ENCODE peak calls at places on chromosomes 3 and 15, in seven cellular contexts. U is pancreas, N is transverse colon, S is lower lobe of right lung, K is WERI-Rb-1, L is body of pancreas, M is sigmoid colon. Q is an unnamed sample.

GRCh38 chr15:20644026-20644425 is 102.4 kb upstream of the GOLGA6L6 start:
- DNase-seq in U (peak), N (no peak), S (no peak), K (no peak), L (no peak), M (no peak), Q (no peak)

GRCh38 chr3:120093923-120094775 is at the start of gene GSK3B:
- DNase-seq in U (peak), N (peak), S (peak), K (peak), L (peak), M (peak), Q (no peak)

GRCh38 chr3:185935465-185936263 is 2.1 kb downstream of the TRA2B start:
- DNase-seq in U (no peak), N (no peak), S (no peak), K (no peak), L (no peak), M (no peak), Q (no peak)

GRCh38 chr3:39447637-39448483 is 19.6 kb upstream of the MOBP start:
- DNase-seq in U (no peak), N (peak), S (no peak), K (peak), L (peak), M (peak), Q (peak)

GRCh38 chr3:144259267-144259666 is 287.6 kb downstream of the DIPK2A start:
- DNase-seq in U (no peak), N (no peak), S (no peak), K (no peak), L (no peak), M (no peak), Q (no peak)

GRCh38 chr3:39177708-39178332 is 14.6 kb downstream of the XIRP1 start:
- DNase-seq in U (peak), N (peak), S (peak), K (peak), L (peak), M (peak), Q (peak)

GRCh38 chr3:58531956-58532355 is 5.0 kb downstream of the ACOX2 start:
- DNase-seq in U (no peak), N (no peak), S (no peak), K (no peak), L (no peak), M (no peak), Q (no peak)

GRCh38 chr3:18111702-18112311 is 313.3 kb downstream of the SATB1 start:
- DNase-seq in U (no peak), N (no peak), S (no peak), K (peak), L (no peak), M (no peak), Q (no peak)

GRCh38 chr15:31379042-31379441 is 52.4 kb downstream of the KLF13 start:
- DNase-seq in U (no peak), N (no peak), S (no peak), K (no peak), L (no peak), M (no peak), Q (no peak)

GRCh38 chr3:104628185-104628789 is 738.4 kb upstream of the ALCAM start:
- DNase-seq in U (no peak), N (no peak), S (no peak), K (no peak), L (no peak), M (no peak), Q (peak)

GRCh38 chr15:67024322-67024997 is 40.9 kb upstream of the SMAD3 start:
- DNase-seq in U (no peak), N (peak), S (peak), K (no peak), L (peak), M (peak), Q (no peak)

GRCh38 chr3:132225664-132226063 is 91.5 kb upstream of the ACP3 start:
- DNase-seq in U (no peak), N (no peak), S (no peak), K (no peak), L (no peak), M (no peak), Q (no peak)

GRCh38 chr3:118544458-118544857 is 490.2 kb downstream of the IGSF11 start:
- DNase-seq in U (no peak), N (peak), S (no peak), K (no peak), L (no peak), M (no peak), Q (no peak)

GRCh38 chr3:115146418-115147328 is at the start of gene ZBTB20:
- DNase-seq in U (peak), N (peak), S (peak), K (peak), L (peak), M (peak), Q (no peak)

GRCh38 chr15:93051236-93052089 is 37.5 kb downstream of the RGMA start:
- DNase-seq in U (peak), N (no peak), S (no peak), K (no peak), L (no peak), M (no peak), Q (no peak)

GRCh38 chr3:52028572-52028971 is 27.8 kb downstream of the DUSP7 start:
- DNase-seq in U (no peak), N (no peak), S (no peak), K (no peak), L (peak), M (no peak), Q (no peak)

GRCh38 chr15:92938387-92938786 is 38.3 kb downstream of the CHD2 start:
- DNase-seq in U (no peak), N (no peak), S (no peak), K (no peak), L (no peak), M (no peak), Q (no peak)

GRCh38 chr15:42808921-42809320 is 72.0 kb upstream of the CDAN1 start:
- DNase-seq in U (no peak), N (no peak), S (no peak), K (no peak), L (no peak), M (no peak), Q (no peak)

GRCh38 chr3:79113821-79114220 is 654.0 kb downstream of the ROBO1 start:
- DNase-seq in U (no peak), N (no peak), S (no peak), K (no peak), L (no peak), M (no peak), Q (peak)

GRCh38 chr3:113287818-113288648 is 76.7 kb downstream of the BOC start:
- DNase-seq in U (no peak), N (peak), S (no peak), K (peak), L (peak), M (peak), Q (no peak)

GRCh38 chr15:85380860-85381535 is 595 bp downstream of the AKAP13 start:
- DNase-seq in U (peak), N (peak), S (peak), K (no peak), L (peak), M (peak), Q (no peak)

GRCh38 chr3:118960876-118961275 is 73.8 kb downstream of the IGSF11 start:
- DNase-seq in U (no peak), N (no peak), S (no peak), K (peak), L (no peak), M (no peak), Q (no peak)

GRCh38 chr15:72782993-72783562 is 480 bp downstream of the ADPGK start:
- DNase-seq in U (no peak), N (peak), S (peak), K (no peak), L (peak), M (peak), Q (no peak)

GRCh38 chr3:148992027-148992634 is 791 bp downstream of the GYG1 start:
- DNase-seq in U (peak), N (peak), S (peak), K (peak), L (peak), M (peak), Q (no peak)

GRCh38 chr15:20358781-20359414 is 182.7 kb downstream of the GOLGA6L6 start:
- DNase-seq in U (no peak), N (no peak), S (no peak), K (no peak), L (no peak), M (no peak), Q (no peak)

GRCh38 chr3:125140011-125140813 is 72.3 kb downstream of the SLC12A8 start:
- DNase-seq in U (no peak), N (no peak), S (no peak), K (no peak), L (no peak), M (no peak), Q (peak)

GRCh38 chr15:64503197-64503596 is 42.8 kb downstream of the ZNF609 start:
- DNase-seq in U (no peak), N (no peak), S (no peak), K (peak), L (no peak), M (no peak), Q (no peak)

GRCh38 chr15:29567336-29567735 is 254.9 kb downstream of the TJP1 start:
- DNase-seq in U (no peak), N (no peak), S (no peak), K (no peak), L (no peak), M (no peak), Q (no peak)

GRCh38 chr3:128488995-128489859 is 3.8 kb downstream of the GATA2 start:
- DNase-seq in U (peak), N (no peak), S (no peak), K (no peak), L (peak), M (peak), Q (no peak)

GRCh38 chr3:127791221-127791913 is 30.9 kb downstream of the MGLL start:
- DNase-seq in U (no peak), N (peak), S (no peak), K (peak), L (no peak), M (peak), Q (no peak)

GRCh38 chr3:132253262-132253878 is 63.8 kb upstream of the ACP3 start:
- DNase-seq in U (no peak), N (peak), S (no peak), K (peak), L (peak), M (no peak), Q (no peak)

GRCh38 chr3:119829431-119829830 is 47.5 kb downstream of the NR1I2 start:
- DNase-seq in U (no peak), N (no peak), S (no peak), K (no peak), L (no peak), M (no peak), Q (no peak)

GRCh38 chr15:91338763-91339162 is 238.7 kb downstream of the SV2B start:
- DNase-seq in U (no peak), N (no peak), S (no peak), K (no peak), L (no peak), M (no peak), Q (no peak)

GRCh38 chr3:15903776-15904720 is 106.3 kb upstream of the ANKRD28 start:
- DNase-seq in U (peak), N (no peak), S (no peak), K (no peak), L (peak), M (no peak), Q (no peak)

GRCh38 chr3:58117561-58118305 is 93.0 kb downstream of the DNASE1L3 start:
- DNase-seq in U (no peak), N (no peak), S (no peak), K (no peak), L (peak), M (no peak), Q (no peak)

GRCh38 chr3:121660356-121661171 is at the start of gene HCLS1:
- DNase-seq in U (no peak), N (peak), S (peak), K (no peak), L (peak), M (peak), Q (no peak)

GRCh38 chr3:157418104-157418503 is 18.5 kb upstream of the PTX3 start:
- DNase-seq in U (no peak), N (no peak), S (no peak), K (no peak), L (no peak), M (no peak), Q (no peak)

GRCh38 chr3:138186803-138187295 is 252 bp upstream of the ARMC8 start:
- DNase-seq in U (peak), N (peak), S (peak), K (peak), L (peak), M (peak), Q (no peak)

GRCh38 chr15:67064607-67065530 is 533 bp upstream of the SMAD3 start:
- DNase-seq in U (peak), N (peak), S (peak), K (no peak), L (peak), M (peak), Q (no peak)

GRCh38 chr3:31358473-31359075 is 174.2 kb upstream of the STT3B start:
- DNase-seq in U (no peak), N (no peak), S (no peak), K (no peak), L (no peak), M (no peak), Q (no peak)

GRCh38 chr3:31354373-31354772 is 178.4 kb upstream of the STT3B start:
- DNase-seq in U (no peak), N (no peak), S (no peak), K (no peak), L (no peak), M (no peak), Q (no peak)

GRCh38 chr3:31353166-31353565 is 179.6 kb upstream of the STT3B start:
- DNase-seq in U (no peak), N (no peak), S (no peak), K (no peak), L (no peak), M (no peak), Q (no peak)

GRCh38 chr3:31357451-31357850 is 175.3 kb upstream of the STT3B start:
- DNase-seq in U (no peak), N (no peak), S (no peak), K (no peak), L (no peak), M (no peak), Q (no peak)

GRCh38 chr3:31356941-31357340 is 175.8 kb upstream of the STT3B start:
- DNase-seq in U (peak), N (no peak), S (peak), K (no peak), L (peak), M (peak), Q (peak)
- H3K27ac ChIP-seq in U (no peak), N (no peak), S (no peak), K (no peak), L (no peak), M (no peak), Q (peak)

GRCh38 chr15:63086967-63087366 is 34.7 kb upstream of the LACTB start:
- DNase-seq in U (no peak), N (no peak), S (no peak), K (no peak), L (no peak), M (no peak), Q (no peak)
- H3K27ac ChIP-seq in U (no peak), N (no peak), S (no peak), K (no peak), L (no peak), M (no peak), Q (no peak)

DNA sequence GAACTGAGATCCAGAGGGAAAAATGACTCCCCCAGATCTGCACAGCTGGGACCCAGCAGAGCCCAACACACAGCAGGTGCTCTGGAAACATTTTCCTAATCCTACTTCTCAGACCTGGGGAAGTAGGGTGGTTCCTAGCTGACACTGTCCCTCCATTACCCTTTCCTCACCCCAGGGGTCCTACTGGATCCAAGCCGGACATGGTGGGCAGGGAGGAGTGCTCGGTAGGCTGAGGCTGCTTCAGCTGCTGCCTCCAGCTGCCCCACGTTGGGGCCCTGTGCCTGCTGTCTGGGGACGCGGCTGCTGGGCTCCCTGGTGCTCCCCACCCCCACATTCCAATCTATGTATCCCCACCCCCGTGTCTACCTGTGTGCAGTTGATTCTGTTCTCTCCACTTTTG is 29.8 kb upstream of the SLC6A6 start:
- DNase-seq in U (no peak), N (no peak), S (no peak), K (no peak), L (no peak), M (no peak), Q (no peak)
- H3K27ac ChIP-seq in U (no peak), N (no peak), S (peak), K (no peak), L (no peak), M (no peak), Q (no peak)

GRCh38 chr3:102183623-102184022 is 251.2 kb upstream of the ZPLD1 start:
- DNase-seq in U (no peak), N (no peak), S (no peak), K (no peak), L (no peak), M (no peak), Q (no peak)
- H3K27ac ChIP-seq in U (no peak), N (no peak), S (no peak), K (no peak), L (peak), M (no peak), Q (no peak)

DNA sequence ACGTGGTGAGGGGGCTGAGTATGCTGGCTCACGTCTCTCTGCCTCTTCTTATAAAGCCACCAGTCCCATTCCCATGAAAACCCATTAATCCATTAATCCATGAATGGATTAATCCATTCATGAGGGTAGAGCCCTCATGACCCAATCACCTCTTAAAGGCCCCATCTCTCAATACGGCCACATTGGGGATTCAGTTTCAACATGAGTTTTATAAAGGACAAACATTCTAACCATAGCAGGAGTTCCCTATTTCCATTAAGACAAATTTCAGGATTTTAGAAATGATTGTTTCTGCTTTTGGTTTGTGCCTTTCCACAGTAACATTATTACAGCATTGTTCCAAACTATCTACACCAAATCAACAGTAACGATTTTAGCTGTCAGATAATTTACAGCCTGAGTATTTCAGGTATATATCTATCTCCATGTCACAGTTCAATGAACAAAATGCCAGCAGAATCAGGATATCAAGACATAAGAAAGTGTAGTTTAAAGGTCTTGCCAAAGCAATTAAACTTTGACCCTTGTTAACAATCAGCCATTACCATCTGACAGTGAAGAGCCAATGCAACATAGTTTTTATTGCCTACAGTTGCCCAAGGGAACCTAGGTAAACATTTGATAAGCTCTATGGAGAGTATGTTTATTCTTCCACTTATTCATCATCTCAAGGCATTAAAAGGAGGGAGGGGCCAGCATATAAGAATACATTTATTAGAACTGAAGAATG is 3.8 kb downstream of the TSPAN3 start:
- DNase-seq in U (no peak), N (no peak), S (no peak), K (no peak), L (no peak), M (no peak), Q (no peak)
- H3K27ac ChIP-seq in U (peak), N (peak), S (peak), K (no peak), L (peak), M (no peak), Q (no peak)